ENCODE peak calls at places on chromosome 16, in ten cellular contexts. A is naive B cell; K is activated CD4-positive, CD25-positive, alpha-beta regulatory T cell; B is Kasumi-1; F is activated CD8-positive, alpha-beta T cell treated with anti-CD3 and anti-CD28 coated beads, Interleukin-2, amount 10 ng/mL, durations not matched to agents 7 days and 5 days; P is activated naive CD4-positive, alpha-beta T cell; O is germinal center; X is activated T-cell treated with anti-CD3 and anti-CD28 coated beads for 1 hour; E is left ventricle myocardium inferior; G is M059J. N is an unnamed sample.

GRCh38 chr16:5951486-5951885 is 853.9 kb upstream of the EEF2KMT start:
- DNase-seq in A (no peak), K (no peak), B (no peak), F (no peak), P (no peak), O (no peak), X (no peak), E (no peak), G (peak; percentile 22), N (no peak)

GRCh38 chr16:65117701-65118448 is 4.0 kb downstream of the CDH11 start:
- DNase-seq in A (no peak), K (no peak), B (peak; percentile 77), F (peak; percentile 55), P (no peak), O (peak; percentile 20), X (no peak), E (peak; percentile 49), G (peak; percentile 81), N (peak; percentile 76)

GRCh38 chr16:55530316-55530856 is 21.5 kb downstream of the LPCAT2 start:
- DNase-seq in A (no peak), K (no peak), B (no peak), F (no peak), P (no peak), O (no peak), X (no peak), E (no peak), G (no peak), N (no peak)

GRCh38 chr16:85471469-85472431 is 141.4 kb upstream of the GSE1 start:
- DNase-seq in A (no peak), K (no peak), B (no peak), F (no peak), P (no peak), O (no peak), X (no peak), E (no peak), G (peak; percentile 64), N (no peak)

GRCh38 chr16:69131749-69132423 is 502 bp downstream of the CHTF8 start:
- DNase-seq in A (no peak), K (peak; percentile 69), B (peak; percentile 75), F (peak; percentile 82), P (peak; percentile 51), O (peak; percentile 87), X (peak; percentile 58), E (peak; percentile 79), G (peak; percentile 78), N (no peak)

GRCh38 chr16:78230832-78231231 is 131.4 kb downstream of the WWOX start:
- DNase-seq in A (no peak), K (no peak), B (no peak), F (no peak), P (no peak), O (no peak), X (no peak), E (no peak), G (peak; percentile 55), N (no peak)

GRCh38 chr16:71347146-71347545 is 11.4 kb upstream of the CALB2 start:
- DNase-seq in A (no peak), K (no peak), B (no peak), F (no peak), P (no peak), O (no peak), X (no peak), E (no peak), G (no peak), N (no peak)

GRCh38 chr16:46712911-46713310 is 23.5 kb downstream of the ORC6 start:
- DNase-seq in A (no peak), K (no peak), B (peak; percentile 84), F (no peak), P (no peak), O (peak; percentile 35), X (no peak), E (no peak), G (no peak), N (no peak)

GRCh38 chr16:56589141-56590039 is at the start of gene MT3:
- DNase-seq in A (no peak), K (no peak), B (no peak), F (peak; percentile 39), P (peak; percentile 25), O (no peak), X (peak; percentile 10), E (no peak), G (peak; percentile 49), N (peak; percentile 66)

GRCh38 chr16:83615981-83616380 is 191.8 kb upstream of the HSBP1 start:
- DNase-seq in A (no peak), K (no peak), B (no peak), F (no peak), P (no peak), O (no peak), X (no peak), E (no peak), G (no peak), N (no peak)

GRCh38 chr16:27816561-27816960 is 247.0 kb downstream of the GSG1L start:
- DNase-seq in A (no peak), K (no peak), B (no peak), F (no peak), P (no peak), O (no peak), X (no peak), E (no peak), G (no peak), N (no peak)

GRCh38 chr16:84543253-84543652 is 38.8 kb upstream of the MEAK7 start:
- DNase-seq in A (no peak), K (no peak), B (no peak), F (no peak), P (no peak), O (no peak), X (no peak), E (no peak), G (no peak), N (no peak)

GRCh38 chr16:87278191-87279093 is 38.8 kb downstream of the C16orf95 start:
- DNase-seq in A (peak; percentile 9), K (no peak), B (peak; percentile 70), F (peak; percentile 72), P (no peak), O (peak; percentile 64), X (peak; percentile 11), E (peak; percentile 78), G (peak; percentile 73), N (no peak)

GRCh38 chr16:10552998-10553491 is 27.4 kb downstream of the EMP2 start:
- DNase-seq in A (peak; percentile 74), K (no peak), B (peak; percentile 79), F (peak; percentile 57), P (peak; percentile 2), O (peak; percentile 96), X (peak; percentile 5), E (peak; percentile 64), G (no peak), N (no peak)

GRCh38 chr16:22073350-22073749 is 19.0 kb upstream of the VWA3A start:
- DNase-seq in A (no peak), K (no peak), B (no peak), F (no peak), P (no peak), O (no peak), X (no peak), E (no peak), G (no peak), N (no peak)

GRCh38 chr16:88650749-88651275 is at the start of gene CYBA:
- DNase-seq in A (peak; percentile 91), K (peak; percentile 70), B (peak; percentile 77), F (peak; percentile 93), P (peak; percentile 63), O (peak; percentile 94), X (peak; percentile 64), E (peak; percentile 82), G (no peak), N (no peak)

GRCh38 chr16:83068686-83069085 is 441.9 kb downstream of the CDH13 start:
- DNase-seq in A (no peak), K (no peak), B (no peak), F (no peak), P (no peak), O (no peak), X (no peak), E (no peak), G (peak; percentile 56), N (no peak)

GRCh38 chr16:23745263-23745662 is 9.6 kb upstream of the CHP2 start:
- DNase-seq in A (no peak), K (no peak), B (no peak), F (no peak), P (no peak), O (no peak), X (no peak), E (no peak), G (no peak), N (no peak)

GRCh38 chr16:83705856-83706255 is 101.9 kb upstream of the HSBP1 start:
- DNase-seq in A (no peak), K (no peak), B (no peak), F (no peak), P (no peak), O (no peak), X (no peak), E (no peak), G (peak; percentile 82), N (no peak)

GRCh38 chr16:2770057-2770780 is 6.9 kb downstream of the ELOB start:
- DNase-seq in A (no peak), K (no peak), B (no peak), F (peak; percentile 40), P (no peak), O (no peak), X (no peak), E (no peak), G (no peak), N (no peak)

GRCh38 chr16:20363191-20363590 is 10.7 kb upstream of the UMOD start:
- DNase-seq in A (no peak), K (no peak), B (no peak), F (no peak), P (no peak), O (no peak), X (no peak), E (no peak), G (no peak), N (no peak)

GRCh38 chr16:6932871-6933390 is 399.7 kb upstream of the RBFOX1 start:
- DNase-seq in A (no peak), K (no peak), B (no peak), F (no peak), P (no peak), O (no peak), X (no peak), E (no peak), G (no peak), N (no peak)

GRCh38 chr16:57882797-57883196 is 80.5 kb upstream of the KIFC3 start:
- DNase-seq in A (no peak), K (no peak), B (no peak), F (no peak), P (no peak), O (no peak), X (no peak), E (no peak), G (peak; percentile 40), N (no peak)

GRCh38 chr16:49491736-49492089 is 118.1 kb downstream of the C16orf78 start:
- DNase-seq in A (no peak), K (no peak), B (no peak), F (no peak), P (no peak), O (no peak), X (no peak), E (peak; percentile 36), G (no peak), N (no peak)

GRCh38 chr16:28845173-28846079 is 722 bp downstream of the TUFM start:
- DNase-seq in A (no peak), K (no peak), B (peak; percentile 22), F (peak; percentile 64), P (no peak), O (peak; percentile 53), X (no peak), E (no peak), G (peak; percentile 37), N (no peak)

GRCh38 chr16:73052441-73053030 is 4.6 kb upstream of the ZFHX3 start:
- DNase-seq in A (no peak), K (no peak), B (no peak), F (no peak), P (no peak), O (no peak), X (no peak), E (no peak), G (no peak), N (no peak)

GRCh38 chr16:4323071-4323844 is 7.4 kb downstream of the GLIS2 start:
- DNase-seq in A (no peak), K (no peak), B (no peak), F (no peak), P (no peak), O (no peak), X (no peak), E (no peak), G (no peak), N (peak; percentile 65)

GRCh38 chr16:81004646-81005353 is 1.9 kb downstream of the CMC2 start:
- DNase-seq in A (peak; percentile 53), K (no peak), B (peak; percentile 85), F (peak; percentile 60), P (no peak), O (peak; percentile 38), X (no peak), E (no peak), G (peak; percentile 65), N (no peak)